ENCODE peak calls at places on chromosomes 2 and 18, in five cellular contexts. B is CD8-positive, alpha-beta memory T cell; Z is T-helper 2 cell; L is NCI-H2107; T is endothelial cell. J is an unnamed sample.

GRCh38 chr2:71610671-71611070 is 157.3 kb downstream of the DYSF start:
- DNase-seq in B (no peak), Z (no peak), T (no peak), L (no peak), J (no peak)

GRCh38 chr2:112794131-112794733 is 9.9 kb upstream of the IL1A start:
- DNase-seq in T (no peak), Z (no peak), B (no peak), L (no peak), J (peak)

GRCh38 chr2:214765180-214765579 is 44.3 kb downstream of the BARD1 start:
- DNase-seq in T (no peak), Z (no peak), L (no peak), B (no peak), J (no peak)

GRCh38 chr2:3571284-3571683 is 3.8 kb upstream of the RPS7 start:
- DNase-seq in Z (no peak), L (no peak), T (no peak), B (no peak), J (no peak)

GRCh38 chr2:40511661-40512213 is 59.8 kb upstream of the SLC8A1 start:
- DNase-seq in B (no peak), T (no peak), L (no peak), Z (no peak), J (no peak)

GRCh38 chr2:109264595-109265328 is 135.8 kb downstream of the SH3RF3 start:
- DNase-seq in L (no peak), Z (no peak), B (no peak), T (no peak), J (no peak)

GRCh38 chr2:161650116-161651015 is 26.1 kb downstream of the SLC4A10 start:
- DNase-seq in T (no peak), B (no peak), Z (no peak), L (no peak), J (no peak)

GRCh38 chr2:39435974-39436591 is 1.0 kb downstream of the MAP4K3 start:
- DNase-seq in B (no peak), T (no peak), Z (no peak), L (no peak), J (no peak)

GRCh38 chr18:57242285-57242684 is 95.4 kb downstream of the BOD1L2 start:
- DNase-seq in Z (no peak), L (no peak), B (no peak), T (no peak), J (no peak)

GRCh38 chr18:59276047-59276446 is 2.8 kb upstream of the RAX start:
- DNase-seq in T (no peak), B (no peak), L (no peak), Z (no peak), J (no peak)

GRCh38 chr2:28488083-28488482 is 7.8 kb upstream of the PLB1 start:
- DNase-seq in L (no peak), Z (no peak), B (no peak), T (no peak), J (no peak)

J was measured in natural killer cell.